ENCODE peak calls at places on chromosomes 7 and 10, in ten cellular contexts. O, U, P, T, Z, E, B, L, W and R are unnamed samples.

GRCh38 chr10:32039745-32040144 is 16.5 kb downstream of the KIF5B start:
- DNase-seq in O (no peak), U (no peak), P (no peak), T (no peak), Z (no peak), E (no peak), B (no peak), L (no peak), W (no peak), R (no peak)

GRCh38 chr10:50033481-50033880 is 34.3 kb upstream of the WASHC2A start:
- DNase-seq in O (no peak), U (no peak), P (no peak), T (no peak), Z (no peak), E (no peak), B (no peak), L (no peak), W (no peak), R (no peak)

GRCh38 chr10:122139627-122140151 is 131.4 kb upstream of the BTBD16 start:
- DNase-seq in O (no peak), U (no peak), P (no peak), T (no peak), Z (no peak), E (peak), B (no peak), L (no peak), W (no peak), R (no peak)

GRCh38 chr7:113561446-113561845 is 357.4 kb downstream of the PPP1R3A start:
- DNase-seq in O (no peak), U (peak), P (no peak), T (no peak), Z (peak), E (no peak), B (no peak), L (peak), W (no peak), R (no peak)

GRCh38 chr7:13990319-13990983 is 985 bp upstream of the ETV1 start:
- DNase-seq in O (peak), U (peak), P (peak), T (peak), Z (peak), E (peak), B (no peak), L (no peak), W (no peak), R (peak)

GRCh38 chr7:30853576-30853975 is 58.1 kb upstream of the AQP1 start:
- DNase-seq in O (no peak), U (no peak), P (no peak), T (no peak), Z (no peak), E (no peak), B (no peak), L (no peak), W (no peak), R (no peak)

GRCh38 chr10:28880551-28880950 is 203.2 kb downstream of the BAMBI start:
- DNase-seq in O (no peak), U (no peak), P (no peak), T (no peak), Z (no peak), E (no peak), B (no peak), L (no peak), W (no peak), R (no peak)

GRCh38 chr10:86779267-86780017 is 23.0 kb downstream of the BMPR1A start:
- DNase-seq in O (no peak), U (no peak), P (no peak), T (no peak), Z (no peak), E (no peak), B (no peak), L (no peak), W (no peak), R (no peak)

GRCh38 chr7:116726713-116727431 is 54.9 kb downstream of the MET start:
- DNase-seq in O (no peak), U (no peak), P (no peak), T (no peak), Z (no peak), E (no peak), B (no peak), L (no peak), W (no peak), R (no peak)

GRCh38 chr10:102200751-102201640 is 25.1 kb upstream of the ELOVL3 start:
- DNase-seq in O (no peak), U (no peak), P (no peak), T (no peak), Z (no peak), E (no peak), B (no peak), L (no peak), W (no peak), R (no peak)

GRCh38 chr10:3323865-3324498 is 151.4 kb upstream of the PITRM1 start:
- DNase-seq in O (no peak), U (no peak), P (no peak), T (no peak), Z (no peak), E (no peak), B (no peak), L (peak), W (no peak), R (no peak)

GRCh38 chr10:122553341-122553740 is 7.2 kb upstream of the DMBT1 start:
- DNase-seq in O (no peak), U (no peak), P (no peak), T (no peak), Z (no peak), E (no peak), B (no peak), L (no peak), W (no peak), R (no peak)

GRCh38 chr7:124764847-124765400 is 668 bp downstream of the GPR37 start:
- DNase-seq in O (no peak), U (no peak), P (peak), T (peak), Z (no peak), E (no peak), B (no peak), L (no peak), W (no peak), R (no peak)

GRCh38 chr7:83469076-83469475 is 179.9 kb downstream of the SEMA3E start:
- DNase-seq in O (no peak), U (no peak), P (no peak), T (no peak), Z (no peak), E (no peak), B (no peak), L (peak), W (no peak), R (no peak)

GRCh38 chr10:63214586-63214985 is 81.5 kb downstream of the NRBF2 start:
- DNase-seq in O (no peak), U (no peak), P (no peak), T (no peak), Z (no peak), E (no peak), B (no peak), L (no peak), W (no peak), R (no peak)

GRCh38 chr10:32259551-32259950 is 87.4 kb downstream of the EPC1 start:
- DNase-seq in O (no peak), U (no peak), P (no peak), T (no peak), Z (no peak), E (no peak), B (no peak), L (no peak), W (no peak), R (no peak)

GRCh38 chr7:51133992-51134391 is 182.6 kb downstream of the COBL start:
- DNase-seq in O (no peak), U (no peak), P (no peak), T (no peak), Z (no peak), E (no peak), B (no peak), L (peak), W (no peak), R (no peak)

GRCh38 chr7:47473499-47474210 is 108.3 kb downstream of the TNS3 start:
- DNase-seq in O (no peak), U (no peak), P (no peak), T (no peak), Z (no peak), E (no peak), B (no peak), L (no peak), W (no peak), R (no peak)

GRCh38 chr10:5373321-5373720 is 8.6 kb downstream of the UCN3 start:
- DNase-seq in O (no peak), U (no peak), P (no peak), T (no peak), Z (no peak), E (no peak), B (no peak), L (no peak), W (no peak), R (no peak)

GRCh38 chr7:129949292-129950133 is 3.2 kb downstream of the UBE2H start:
- DNase-seq in O (no peak), U (no peak), P (peak), T (peak), Z (no peak), E (peak), B (no peak), L (peak), W (no peak), R (no peak)

GRCh38 chr10:31855033-31855432 is 73.6 kb downstream of the ARHGAP12 start:
- DNase-seq in O (no peak), U (no peak), P (no peak), T (no peak), Z (no peak), E (no peak), B (no peak), L (no peak), W (no peak), R (no peak)

GRCh38 chr7:130719550-130719949 is 14.5 kb downstream of the KLF14 start:
- DNase-seq in O (no peak), U (no peak), P (no peak), T (no peak), Z (no peak), E (no peak), B (no peak), L (no peak), W (no peak), R (no peak)

GRCh38 chr10:79391231-79392019 is 44.2 kb downstream of the PPIF start:
- DNase-seq in O (no peak), U (no peak), P (no peak), T (peak), Z (no peak), E (no peak), B (no peak), L (no peak), W (no peak), R (no peak)

GRCh38 chr7:139588632-139589031 is 65.1 kb downstream of the CLEC2L start:
- DNase-seq in O (no peak), U (peak), P (no peak), T (no peak), Z (peak), E (no peak), B (no peak), L (no peak), W (peak), R (peak)

GRCh38 chr10:126836009-126836408 is 69.2 kb upstream of the DOCK1 start:
- DNase-seq in O (no peak), U (no peak), P (no peak), T (no peak), Z (no peak), E (no peak), B (no peak), L (no peak), W (no peak), R (no peak)

GRCh38 chr10:50993817-50994251 is 80.5 kb upstream of the PRKG1 start:
- DNase-seq in O (no peak), U (no peak), P (no peak), T (no peak), Z (no peak), E (no peak), B (no peak), L (peak), W (no peak), R (no peak)

GRCh38 chr10:77162697-77163096 is 474.9 kb downstream of the KCNMA1 start:
- DNase-seq in O (no peak), U (no peak), P (no peak), T (no peak), Z (no peak), E (no peak), B (no peak), L (no peak), W (no peak), R (no peak)

GRCh38 chr10:99784025-99784730 is 1.7 kb downstream of the ABCC2 start:
- DNase-seq in O (no peak), U (no peak), P (no peak), T (no peak), Z (no peak), E (no peak), B (no peak), L (peak), W (peak), R (no peak)

GRCh38 chr10:128497660-128498377 is 371.6 kb upstream of the MKI67 start:
- DNase-seq in O (no peak), U (no peak), P (no peak), T (no peak), Z (no peak), E (no peak), B (no peak), L (no peak), W (no peak), R (no peak)

GRCh38 chr10:110502851-110503301 is 5.2 kb downstream of the DUSP5 start:
- DNase-seq in O (no peak), U (peak), P (no peak), T (no peak), Z (peak), E (peak), B (no peak), L (no peak), W (no peak), R (peak)